ENCODE peak calls at places on chromosomes 1 and 21, in seven cellular contexts. One of them, this sample, is unnamed.

GRCh38 chr1:58109646-58110200 is 436.8 kb downstream of the OMA1 start:
- DNase-seq in RCC 7860: no peak
- DNase-seq in HT1080: no peak
- DNase-seq in B cell: no peak
- DNase-seq in AG08395: no peak
- DNase-seq in AG08396: no peak
- DNase-seq in germinal center: no peak
- DNase-seq in this sample: no peak

GRCh38 chr1:243489681-243490080 is 233.8 kb downstream of the SDCCAG8 start:
- DNase-seq in RCC 7860: no peak
- DNase-seq in HT1080: no peak
- DNase-seq in B cell: no peak
- DNase-seq in AG08395: no peak
- DNase-seq in AG08396: no peak
- DNase-seq in germinal center: no peak
- DNase-seq in this sample: no peak

GRCh38 chr1:77126309-77126708 is 92.9 kb downstream of the PIGK start:
- DNase-seq in RCC 7860: peak
- DNase-seq in HT1080: peak
- DNase-seq in B cell: no peak
- DNase-seq in AG08395: peak
- DNase-seq in AG08396: peak
- DNase-seq in germinal center: no peak
- DNase-seq in this sample: peak

GRCh38 chr1:16155537-16156410 is at the start of gene EPHA2:
- DNase-seq in RCC 7860: peak
- DNase-seq in HT1080: peak
- DNase-seq in B cell: no peak
- DNase-seq in AG08395: peak
- DNase-seq in AG08396: peak
- DNase-seq in germinal center: no peak
- DNase-seq in this sample: no peak

GRCh38 chr1:22500476-22500875 is 48.8 kb downstream of the ZBTB40 start:
- DNase-seq in RCC 7860: no peak
- DNase-seq in HT1080: peak
- DNase-seq in B cell: no peak
- DNase-seq in AG08395: peak
- DNase-seq in AG08396: peak
- DNase-seq in germinal center: no peak
- DNase-seq in this sample: no peak

GRCh38 chr21:39097335-39097861 is 85.9 kb downstream of the PSMG1 start:
- DNase-seq in RCC 7860: no peak
- DNase-seq in HT1080: no peak
- DNase-seq in B cell: no peak
- DNase-seq in AG08395: no peak
- DNase-seq in AG08396: no peak
- DNase-seq in germinal center: no peak
- DNase-seq in this sample: peak

GRCh38 chr1:17739050-17739449 is 16.1 kb upstream of the ACTL8 start:
- DNase-seq in RCC 7860: no peak
- DNase-seq in HT1080: no peak
- DNase-seq in B cell: no peak
- DNase-seq in AG08395: no peak
- DNase-seq in AG08396: no peak
- DNase-seq in germinal center: no peak
- DNase-seq in this sample: no peak

GRCh38 chr1:43861337-43861736 is 72.3 kb upstream of the ARTN start:
- DNase-seq in RCC 7860: no peak
- DNase-seq in HT1080: no peak
- DNase-seq in B cell: no peak
- DNase-seq in AG08395: no peak
- DNase-seq in AG08396: no peak
- DNase-seq in germinal center: no peak
- DNase-seq in this sample: no peak

GRCh38 chr1:23562138-23562819 is 3.0 kb upstream of the ID3 start:
- DNase-seq in RCC 7860: peak
- DNase-seq in HT1080: peak
- DNase-seq in B cell: peak
- DNase-seq in AG08395: peak
- DNase-seq in AG08396: peak
- DNase-seq in germinal center: peak
- DNase-seq in this sample: peak

GRCh38 chr1:83500987-83501591 is 497.8 kb downstream of the TTLL7 start:
- DNase-seq in RCC 7860: no peak
- DNase-seq in HT1080: no peak
- DNase-seq in B cell: no peak
- DNase-seq in AG08395: no peak
- DNase-seq in AG08396: no peak
- DNase-seq in germinal center: no peak
- DNase-seq in this sample: no peak